ENCODE peak calls at places on chromosomes 12 and 14, in six cellular contexts. One of them, this sample, is unnamed.

GRCh38 chr12:4567073-4567881 is 5.3 kb downstream of the DYRK4 start:
- DNase-seq in K562: no peak
- DNase-seq in IMR-90: no peak
- DNase-seq in A549: no peak
- DNase-seq in HepG2: no peak
- DNase-seq in GM12878: peak; percentile 30
- DNase-seq in this sample: no peak

GRCh38 chr14:99589651-99590530 is 14.1 kb downstream of the CCDC85C start:
- DNase-seq in K562: no peak
- DNase-seq in GM12878: no peak
- DNase-seq in HepG2: no peak
- DNase-seq in A549: no peak
- DNase-seq in IMR-90: no peak
- DNase-seq in this sample: no peak

GRCh38 chr12:93059288-93059687 is 130.2 kb upstream of the EEA1 start:
- DNase-seq in HepG2: no peak
- DNase-seq in K562: no peak
- DNase-seq in A549: no peak
- DNase-seq in GM12878: no peak
- DNase-seq in IMR-90: no peak
- DNase-seq in this sample: no peak

GRCh38 chr12:51721281-51721940 is 127.1 kb downstream of the FIGNL2 start:
- DNase-seq in IMR-90: peak; percentile 36
- DNase-seq in GM12878: no peak
- DNase-seq in K562: no peak
- DNase-seq in A549: no peak
- DNase-seq in HepG2: no peak
- DNase-seq in this sample: no peak

GRCh38 chr12:6772331-6772695 is at the start of gene LAG3:
- DNase-seq in K562: peak; percentile 13
- DNase-seq in HepG2: no peak
- DNase-seq in GM12878: no peak
- DNase-seq in IMR-90: no peak
- DNase-seq in A549: no peak
- DNase-seq in this sample: no peak

GRCh38 chr14:91138511-91139359 is 24.9 kb downstream of the DGLUCY start:
- DNase-seq in GM12878: no peak
- DNase-seq in K562: peak; percentile 40
- DNase-seq in HepG2: peak; percentile 40
- DNase-seq in A549: peak; percentile 62
- DNase-seq in IMR-90: no peak
- DNase-seq in this sample: peak; percentile 55

GRCh38 chr14:100592461-100592871 is 5.2 kb upstream of the BEGAIN start:
- DNase-seq in IMR-90: no peak
- DNase-seq in HepG2: no peak
- DNase-seq in A549: no peak
- DNase-seq in K562: no peak
- DNase-seq in GM12878: no peak
- DNase-seq in this sample: no peak

GRCh38 chr14:104150201-104151027 is 12.0 kb downstream of the KIF26A start:
- DNase-seq in GM12878: no peak
- DNase-seq in HepG2: no peak
- DNase-seq in K562: peak; percentile 24
- DNase-seq in IMR-90: no peak
- DNase-seq in A549: peak; percentile 40
- DNase-seq in this sample: peak; percentile 80

GRCh38 chr12:4355843-4356327 is 23.6 kb downstream of the FGF23 start:
- DNase-seq in K562: peak; percentile 60
- DNase-seq in GM12878: no peak
- DNase-seq in HepG2: peak; percentile 28
- DNase-seq in IMR-90: peak; percentile 8
- DNase-seq in A549: peak; percentile 76
- DNase-seq in this sample: peak; percentile 54

GRCh38 chr12:117646595-117646994 is 285.2 kb upstream of the NOS1 start:
- DNase-seq in HepG2: no peak
- DNase-seq in IMR-90: no peak
- DNase-seq in GM12878: no peak
- DNase-seq in A549: no peak
- DNase-seq in K562: no peak
- DNase-seq in this sample: no peak

GRCh38 chr12:102438823-102439205 is 41.5 kb downstream of the IGF1 start:
- DNase-seq in K562: no peak
- DNase-seq in A549: no peak
- DNase-seq in HepG2: no peak
- DNase-seq in GM12878: no peak
- DNase-seq in IMR-90: no peak
- DNase-seq in this sample: no peak

GRCh38 chr14:74391479-74391878 is 34.5 kb downstream of the SYNDIG1L start:
- DNase-seq in GM12878: no peak
- DNase-seq in IMR-90: no peak
- DNase-seq in K562: no peak
- DNase-seq in A549: no peak
- DNase-seq in HepG2: no peak
- DNase-seq in this sample: no peak

GRCh38 chr12:15662983-15663659 is 126.1 kb downstream of the EPS8 start:
- DNase-seq in A549: peak; percentile 28
- DNase-seq in K562: no peak
- DNase-seq in HepG2: no peak
- DNase-seq in IMR-90: peak; percentile 49
- DNase-seq in GM12878: no peak
- DNase-seq in this sample: no peak

GRCh38 chr12:34393821-34394150 is 371.5 kb downstream of the ALG10 start:
- DNase-seq in IMR-90: no peak
- DNase-seq in HepG2: no peak
- DNase-seq in A549: no peak
- DNase-seq in K562: no peak
- DNase-seq in GM12878: no peak
- DNase-seq in this sample: no peak

GRCh38 chr12:82937151-82937550 is 250.4 kb downstream of the TMTC2 start:
- DNase-seq in GM12878: no peak
- DNase-seq in HepG2: no peak
- DNase-seq in IMR-90: no peak
- DNase-seq in A549: no peak
- DNase-seq in K562: no peak
- DNase-seq in this sample: no peak

GRCh38 chr12:89947437-89948265 is 239.0 kb upstream of the ATP2B1 start:
- DNase-seq in HepG2: no peak
- DNase-seq in IMR-90: peak; percentile 95
- DNase-seq in K562: no peak
- DNase-seq in A549: peak; percentile 92
- DNase-seq in GM12878: no peak
- DNase-seq in this sample: no peak

GRCh38 chr12:30980886-30981662 is 54.5 kb downstream of the TSPAN11 start:
- DNase-seq in A549: no peak
- DNase-seq in GM12878: no peak
- DNase-seq in HepG2: no peak
- DNase-seq in K562: no peak
- DNase-seq in IMR-90: no peak
- DNase-seq in this sample: no peak

GRCh38 chr12:116673713-116674112 is 64.2 kb downstream of the SPRING1 start:
- DNase-seq in IMR-90: no peak
- DNase-seq in HepG2: no peak
- DNase-seq in K562: no peak
- DNase-seq in A549: peak; percentile 54
- DNase-seq in GM12878: no peak
- DNase-seq in this sample: no peak

GRCh38 chr12:65430571-65431306 is 152.3 kb downstream of the MSRB3 start:
- DNase-seq in GM12878: no peak
- DNase-seq in HepG2: peak; percentile 10
- DNase-seq in K562: no peak
- DNase-seq in IMR-90: peak; percentile 63
- DNase-seq in A549: peak; percentile 22
- DNase-seq in this sample: no peak

GRCh38 chr12:57845478-57846284 is 848 bp downstream of the CTDSP2 start:
- DNase-seq in IMR-90: no peak
- DNase-seq in HepG2: peak; percentile 90
- DNase-seq in A549: peak; percentile 63
- DNase-seq in GM12878: no peak
- DNase-seq in K562: peak; percentile 78
- DNase-seq in this sample: peak; percentile 53

GRCh38 chr12:48815281-48816110 is 2.8 kb upstream of the CACNB3 start:
- DNase-seq in IMR-90: peak; percentile 78
- DNase-seq in HepG2: peak; percentile 41
- DNase-seq in GM12878: no peak
- DNase-seq in K562: peak; percentile 79
- DNase-seq in A549: peak; percentile 84
- DNase-seq in this sample: peak; percentile 80

DNA sequence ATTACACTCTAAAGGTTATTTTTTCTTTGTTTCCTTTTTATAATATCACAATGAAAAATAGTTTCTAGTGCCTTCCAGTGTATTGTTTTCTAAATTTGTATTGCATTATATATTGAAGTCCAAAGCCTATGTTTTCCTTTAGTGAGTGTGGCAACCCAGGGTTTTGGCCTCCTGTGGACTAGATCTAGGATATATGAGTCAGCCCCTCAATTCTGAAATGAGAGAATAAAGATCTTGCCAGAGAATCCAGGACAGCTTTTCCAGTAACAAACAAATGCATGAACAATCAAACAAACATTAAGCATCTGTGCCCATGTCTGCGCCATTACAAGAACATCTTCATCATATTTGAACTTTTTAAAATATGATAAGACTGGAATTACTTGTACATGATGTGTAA is 70.7 kb upstream of the SSTR1 start:
- DNase-seq in GM12878: no peak
- DNase-seq in HepG2: no peak
- DNase-seq in A549: no peak
- DNase-seq in IMR-90: peak; percentile 59
- DNase-seq in K562: no peak
- DNase-seq in this sample: no peak
- TF ChIP-seq BHLHE40 in GM12878: no peak
- TF ChIP-seq BHLHE40 in HepG2: no peak
- TF ChIP-seq BHLHE40 in A549: no peak
- TF ChIP-seq BHLHE40 in IMR-90: no peak
- TF ChIP-seq BHLHE40 in K562: no peak
- TF ChIP-seq BHLHE40 in this sample: no peak

GRCh38 chr14:53493310-53493709 is 340.2 kb upstream of the DDHD1 start:
- DNase-seq in HepG2: no peak
- DNase-seq in IMR-90: no peak
- DNase-seq in A549: no peak
- DNase-seq in K562: no peak
- DNase-seq in GM12878: no peak
- DNase-seq in this sample: no peak

GRCh38 chr14:53494587-53494986 is 341.5 kb upstream of the DDHD1 start:
- DNase-seq in IMR-90: no peak
- DNase-seq in K562: no peak
- DNase-seq in GM12878: no peak
- DNase-seq in HepG2: no peak
- DNase-seq in A549: no peak
- DNase-seq in this sample: no peak

GRCh38 chr14:53495846-53496343 is 342.8 kb upstream of the DDHD1 start:
- DNase-seq in K562: no peak
- DNase-seq in GM12878: no peak
- DNase-seq in IMR-90: no peak
- DNase-seq in HepG2: no peak
- DNase-seq in A549: no peak
- DNase-seq in this sample: no peak

GRCh38 chr14:53493895-53494294 is 340.8 kb upstream of the DDHD1 start:
- DNase-seq in K562: no peak
- DNase-seq in IMR-90: no peak
- DNase-seq in A549: no peak
- DNase-seq in HepG2: no peak
- DNase-seq in GM12878: no peak
- DNase-seq in this sample: no peak

DNA sequence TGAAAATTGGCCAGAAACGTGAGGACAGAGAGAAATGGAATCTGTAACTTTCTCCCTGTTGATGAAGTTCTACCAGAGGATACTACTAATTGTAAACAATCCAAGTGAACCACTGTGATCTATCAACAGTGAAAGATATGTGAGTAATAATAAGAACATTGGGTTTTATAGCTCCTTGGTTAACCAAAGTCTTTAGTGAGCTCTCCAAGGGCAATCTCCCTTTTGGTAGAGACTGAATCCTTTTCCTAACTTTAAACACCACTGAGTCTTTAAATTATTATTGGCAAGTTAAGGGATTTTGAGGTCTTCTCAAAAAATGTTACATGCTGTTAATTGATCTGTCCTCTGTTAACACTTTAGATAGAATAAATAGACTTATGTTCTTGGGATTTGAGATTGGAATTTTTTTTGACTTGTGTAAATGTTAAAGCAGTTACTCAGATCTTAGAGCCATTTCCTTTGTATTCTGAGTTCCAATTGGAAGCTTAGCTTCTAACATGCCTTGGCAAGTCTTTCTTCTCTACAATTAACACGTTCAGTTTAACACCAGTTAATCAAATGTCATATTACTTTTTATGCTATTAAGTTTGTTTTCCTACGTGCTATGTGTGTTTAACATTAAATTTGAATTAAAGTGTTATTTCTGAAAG is 338.3 kb upstream of the DDHD1 start:
- DNase-seq in A549: no peak
- DNase-seq in IMR-90: peak; percentile 28
- DNase-seq in HepG2: no peak
- DNase-seq in K562: no peak
- DNase-seq in GM12878: no peak
- DNase-seq in this sample: no peak
- TF ChIP-seq BHLHE40 in A549: no peak
- TF ChIP-seq BHLHE40 in IMR-90: no peak
- TF ChIP-seq BHLHE40 in HepG2: no peak
- TF ChIP-seq BHLHE40 in K562: no peak
- TF ChIP-seq BHLHE40 in GM12878: no peak
- TF ChIP-seq BHLHE40 in this sample: no peak

DNA sequence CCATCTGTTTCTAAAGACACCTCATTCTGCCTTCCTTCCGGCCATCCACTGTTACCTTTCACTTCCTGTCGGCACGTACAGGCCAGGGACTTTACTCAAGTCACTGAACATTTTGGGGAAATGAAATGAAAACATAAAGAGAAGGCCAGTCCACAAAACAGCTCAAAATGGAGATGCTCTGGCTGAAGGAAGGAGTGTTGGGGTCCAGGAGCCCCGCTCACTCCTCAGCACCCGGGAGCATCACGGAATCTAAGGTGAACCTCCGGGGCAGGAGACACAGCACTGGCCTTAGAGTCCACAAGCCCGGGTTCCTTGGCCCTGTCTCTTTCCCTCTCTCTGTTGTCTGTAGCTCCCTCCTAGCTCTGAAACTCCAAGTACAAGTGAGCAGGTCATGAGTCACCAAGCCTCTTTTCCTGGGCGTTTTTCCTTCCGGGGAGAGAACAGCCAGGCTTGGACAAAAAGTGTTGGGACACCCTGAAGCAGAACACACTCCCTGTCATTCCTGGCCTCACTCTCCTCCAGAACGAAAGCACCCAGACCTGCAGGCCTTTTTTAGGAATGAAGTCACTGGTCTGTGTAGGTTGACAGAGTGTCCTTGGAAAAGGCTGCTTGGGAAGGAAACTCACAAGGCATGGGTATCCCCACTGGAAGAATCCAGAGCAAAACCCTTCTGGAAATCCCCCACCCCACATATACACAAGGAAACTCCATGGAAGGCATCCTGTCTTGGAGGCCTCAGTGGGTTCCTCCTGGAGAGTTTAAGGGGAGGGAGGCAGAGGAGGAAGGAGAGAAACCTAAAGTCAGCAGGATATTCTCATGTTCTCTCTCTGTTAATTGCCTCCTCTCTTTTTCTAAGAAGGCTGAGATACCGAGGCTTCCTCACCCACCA is 245.3 kb downstream of the ZFP36L1 start:
- DNase-seq in K562: no peak
- DNase-seq in HepG2: no peak
- DNase-seq in IMR-90: peak; percentile 93
- DNase-seq in A549: peak; percentile 83
- DNase-seq in GM12878: no peak
- DNase-seq in this sample: peak; percentile 15
- TF ChIP-seq BHLHE40 in K562: no peak
- TF ChIP-seq BHLHE40 in HepG2: no peak
- TF ChIP-seq BHLHE40 in IMR-90: no peak
- TF ChIP-seq BHLHE40 in A549: no peak
- TF ChIP-seq BHLHE40 in GM12878: no peak
- TF ChIP-seq BHLHE40 in this sample: no peak

GRCh38 chr14:53925201-53925766 is 31.3 kb downstream of the BMP4 start:
- DNase-seq in HepG2: no peak
- DNase-seq in IMR-90: no peak
- DNase-seq in GM12878: no peak
- DNase-seq in K562: no peak
- DNase-seq in A549: no peak
- DNase-seq in this sample: no peak
- TF ChIP-seq BHLHE40 in HepG2: no peak
- TF ChIP-seq BHLHE40 in IMR-90: no peak
- TF ChIP-seq BHLHE40 in GM12878: no peak
- TF ChIP-seq BHLHE40 in K562: no peak
- TF ChIP-seq BHLHE40 in A549: no peak
- TF ChIP-seq BHLHE40 in this sample: no peak